ENCODE peak calls at places on chromosomes 3 and 15, in six cellular contexts. One of them, this sample, is unnamed. For H3K27me3, the result is how much of the 10 kb centered on the place peaks cover.

GRCh38 chr15:47644713-47645112 is 72.6 kb upstream of the SEMA6D start:
- DNase-seq in tibial artery: no peak
- DNase-seq in lower lobe of right lung: no peak
- DNase-seq in H9: no peak
- DNase-seq in HAP-1: no peak
- DNase-seq in brain microvascular endothelial cell: no peak
- DNase-seq in this sample: no peak

GRCh38 chr3:97347780-97348179 is 416.8 kb upstream of the ARL6 start:
- DNase-seq in tibial artery: no peak
- DNase-seq in lower lobe of right lung: no peak
- DNase-seq in H9: no peak
- DNase-seq in HAP-1: no peak
- DNase-seq in brain microvascular endothelial cell: no peak
- DNase-seq in this sample: no peak

GRCh38 chr3:119831022-119831421 is 49.1 kb downstream of the NR1I2 start:
- DNase-seq in tibial artery: no peak
- DNase-seq in lower lobe of right lung: no peak
- DNase-seq in H9: no peak
- DNase-seq in HAP-1: no peak
- DNase-seq in brain microvascular endothelial cell: no peak
- DNase-seq in this sample: no peak

GRCh38 chr3:17302774-17303173 is 418.0 kb downstream of the PLCL2 start:
- DNase-seq in tibial artery: no peak
- DNase-seq in lower lobe of right lung: no peak
- DNase-seq in H9: no peak
- DNase-seq in HAP-1: no peak
- DNase-seq in brain microvascular endothelial cell: no peak
- DNase-seq in this sample: no peak

GRCh38 chr3:51110586-51110985 is 274.5 kb upstream of the MANF start:
- DNase-seq in tibial artery: no peak
- DNase-seq in lower lobe of right lung: no peak
- DNase-seq in H9: no peak
- DNase-seq in HAP-1: no peak
- DNase-seq in brain microvascular endothelial cell: no peak
- DNase-seq in this sample: no peak

GRCh38 chr3:73602171-73602570 is 22.6 kb downstream of the PDZRN3 start:
- DNase-seq in tibial artery: no peak
- DNase-seq in lower lobe of right lung: no peak
- DNase-seq in H9: no peak
- DNase-seq in HAP-1: peak
- DNase-seq in brain microvascular endothelial cell: peak
- DNase-seq in this sample: no peak

GRCh38 chr15:96336643-96337353 is 6.3 kb downstream of the NR2F2 start:
- DNase-seq in tibial artery: peak
- DNase-seq in lower lobe of right lung: no peak
- DNase-seq in H9: no peak
- DNase-seq in HAP-1: no peak
- DNase-seq in brain microvascular endothelial cell: peak
- DNase-seq in this sample: no peak

GRCh38 chr15:48332642-48333034 is 1.4 kb downstream of the DUT start:
- DNase-seq in tibial artery: no peak
- DNase-seq in lower lobe of right lung: no peak
- DNase-seq in H9: no peak
- DNase-seq in HAP-1: no peak
- DNase-seq in brain microvascular endothelial cell: no peak
- DNase-seq in this sample: no peak

GRCh38 chr15:32838820-32839219 is 121.0 kb downstream of the GREM1 start:
- DNase-seq in tibial artery: no peak
- DNase-seq in lower lobe of right lung: no peak
- DNase-seq in H9: no peak
- DNase-seq in HAP-1: no peak
- DNase-seq in brain microvascular endothelial cell: peak
- DNase-seq in this sample: no peak

GRCh38 chr3:5017953-5018531 is 38.8 kb downstream of the BHLHE40 start:
- DNase-seq in tibial artery: peak
- DNase-seq in lower lobe of right lung: peak
- DNase-seq in H9: no peak
- DNase-seq in HAP-1: no peak
- DNase-seq in brain microvascular endothelial cell: no peak
- DNase-seq in this sample: peak

GRCh38 chr15:90400759-90401314 is 12.8 kb downstream of the IQGAP1 start:
- DNase-seq in tibial artery: peak
- DNase-seq in lower lobe of right lung: peak
- DNase-seq in H9: peak
- DNase-seq in HAP-1: peak
- DNase-seq in brain microvascular endothelial cell: peak
- DNase-seq in this sample: peak

GRCh38 chr3:195241592-195242355 is 29.2 kb downstream of the XXYLT1 start:
- DNase-seq in tibial artery: no peak
- DNase-seq in lower lobe of right lung: peak
- DNase-seq in H9: no peak
- DNase-seq in HAP-1: peak
- DNase-seq in brain microvascular endothelial cell: no peak
- DNase-seq in this sample: no peak

GRCh38 chr3:145333931-145334330 is 827.1 kb downstream of the PLOD2 start:
- DNase-seq in tibial artery: no peak
- DNase-seq in lower lobe of right lung: no peak
- DNase-seq in H9: peak
- DNase-seq in HAP-1: no peak
- DNase-seq in brain microvascular endothelial cell: no peak
- DNase-seq in this sample: no peak

GRCh38 chr15:45795487-45796069 is 160.7 kb downstream of the SQOR start:
- DNase-seq in tibial artery: no peak
- DNase-seq in lower lobe of right lung: no peak
- DNase-seq in H9: peak
- DNase-seq in HAP-1: peak
- DNase-seq in brain microvascular endothelial cell: peak
- DNase-seq in this sample: no peak

GRCh38 chr3:149534671-149535394 is 60.3 kb downstream of the TM4SF4 start:
- DNase-seq in tibial artery: no peak
- DNase-seq in lower lobe of right lung: no peak
- DNase-seq in H9: no peak
- DNase-seq in HAP-1: no peak
- DNase-seq in brain microvascular endothelial cell: peak
- DNase-seq in this sample: no peak

GRCh38 chr15:50227076-50227475 is 38.5 kb downstream of the HDC start:
- DNase-seq in tibial artery: no peak
- DNase-seq in lower lobe of right lung: no peak
- DNase-seq in H9: no peak
- DNase-seq in HAP-1: no peak
- DNase-seq in brain microvascular endothelial cell: peak
- DNase-seq in this sample: no peak

GRCh38 chr3:14890470-14890869 is 56.9 kb upstream of the NR2C2 start:
- DNase-seq in tibial artery: no peak
- DNase-seq in lower lobe of right lung: no peak
- DNase-seq in H9: no peak
- DNase-seq in HAP-1: no peak
- DNase-seq in brain microvascular endothelial cell: no peak
- DNase-seq in this sample: no peak

GRCh38 chr3:164806188-164806587 is 272.1 kb downstream of the SI start:
- DNase-seq in tibial artery: no peak
- DNase-seq in lower lobe of right lung: no peak
- DNase-seq in H9: no peak
- DNase-seq in HAP-1: no peak
- DNase-seq in brain microvascular endothelial cell: no peak
- DNase-seq in this sample: no peak

GRCh38 chr15:45704329-45705249 is 69.8 kb downstream of the SQOR start:
- DNase-seq in tibial artery: peak
- DNase-seq in lower lobe of right lung: no peak
- DNase-seq in H9: peak
- DNase-seq in HAP-1: no peak
- DNase-seq in brain microvascular endothelial cell: peak
- DNase-seq in this sample: peak

GRCh38 chr3:57179580-57180410 is 14.6 kb upstream of the IL17RD start:
- DNase-seq in tibial artery: no peak
- DNase-seq in lower lobe of right lung: no peak
- DNase-seq in H9: no peak
- DNase-seq in HAP-1: no peak
- DNase-seq in brain microvascular endothelial cell: no peak
- DNase-seq in this sample: no peak

GRCh38 chr3:185279582-185280138 is 25.8 kb upstream of the EHHADH start:
- DNase-seq in tibial artery: no peak
- DNase-seq in lower lobe of right lung: no peak
- DNase-seq in H9: no peak
- DNase-seq in HAP-1: no peak
- DNase-seq in brain microvascular endothelial cell: no peak
- DNase-seq in this sample: no peak

GRCh38 chr3:170961616-170962400 is 53.4 kb upstream of the EIF5A2 start:
- DNase-seq in tibial artery: no peak
- DNase-seq in lower lobe of right lung: no peak
- DNase-seq in H9: no peak
- DNase-seq in HAP-1: peak
- DNase-seq in brain microvascular endothelial cell: peak
- DNase-seq in this sample: no peak

GRCh38 chr3:67381667-67382272 is 272.6 kb downstream of the SUCLG2 start:
- DNase-seq in tibial artery: no peak
- DNase-seq in lower lobe of right lung: no peak
- DNase-seq in H9: no peak
- DNase-seq in HAP-1: peak
- DNase-seq in brain microvascular endothelial cell: peak
- DNase-seq in this sample: peak

GRCh38 chr3:127394031-127394430 is 106.2 kb upstream of the PRR20G start:
- DNase-seq in tibial artery: no peak
- DNase-seq in lower lobe of right lung: no peak
- DNase-seq in H9: no peak
- DNase-seq in HAP-1: no peak
- DNase-seq in brain microvascular endothelial cell: no peak
- DNase-seq in this sample: no peak

GRCh38 chr3:127390365-127391025 is 102.6 kb upstream of the PRR20G start:
- DNase-seq in tibial artery: no peak
- DNase-seq in lower lobe of right lung: no peak
- DNase-seq in H9: no peak
- DNase-seq in HAP-1: no peak
- DNase-seq in brain microvascular endothelial cell: no peak
- DNase-seq in this sample: no peak

GRCh38 chr3:127391436-127392145 is 103.7 kb upstream of the PRR20G start:
- DNase-seq in tibial artery: no peak
- DNase-seq in lower lobe of right lung: no peak
- DNase-seq in H9: peak
- DNase-seq in HAP-1: no peak
- DNase-seq in brain microvascular endothelial cell: no peak
- DNase-seq in this sample: no peak

GRCh38 chr3:127393131-127393820 is 105.4 kb upstream of the PRR20G start:
- DNase-seq in tibial artery: no peak
- DNase-seq in lower lobe of right lung: no peak
- DNase-seq in H9: no peak
- DNase-seq in HAP-1: no peak
- DNase-seq in brain microvascular endothelial cell: no peak
- DNase-seq in this sample: no peak

DNA sequence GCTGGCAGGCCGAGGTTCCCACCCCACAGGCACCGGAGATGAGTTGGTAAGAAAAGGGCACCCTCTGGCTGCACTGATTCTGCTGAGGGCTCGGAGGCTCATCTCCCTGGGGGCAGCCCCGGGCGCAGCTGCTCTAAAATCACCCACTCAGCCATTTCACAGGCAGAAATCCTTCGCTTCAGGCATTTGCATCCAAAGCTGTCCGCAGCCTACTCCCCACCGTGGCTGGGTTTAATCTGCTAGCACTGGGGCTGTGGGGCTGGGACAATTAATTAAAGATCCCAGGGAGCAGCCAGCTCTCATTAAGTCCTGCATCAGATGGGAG is 104.3 kb upstream of the PRR20G start:
- DNase-seq in tibial artery: no peak
- DNase-seq in lower lobe of right lung: peak
- DNase-seq in H9: no peak
- DNase-seq in HAP-1: no peak
- DNase-seq in brain microvascular endothelial cell: no peak
- DNase-seq in this sample: no peak
- H3K27me3 ChIP-seq in tibial artery: under half
- H3K27me3 ChIP-seq in lower lobe of right lung: under half
- H3K27me3 ChIP-seq in H9: under half
- H3K27me3 ChIP-seq in HAP-1: under half
- H3K27me3 ChIP-seq in brain microvascular endothelial cell: under half
- H3K27me3 ChIP-seq in this sample: under half

GRCh38 chr3:13877911-13878710 is 1.8 kb downstream of the WNT7A start:
- DNase-seq in tibial artery: no peak
- DNase-seq in lower lobe of right lung: no peak
- DNase-seq in H9: no peak
- DNase-seq in HAP-1: peak
- DNase-seq in brain microvascular endothelial cell: no peak
- DNase-seq in this sample: no peak

GRCh38 chr3:13879946-13880810 is at the start of gene WNT7A:
- DNase-seq in tibial artery: peak
- DNase-seq in lower lobe of right lung: no peak
- DNase-seq in H9: peak
- DNase-seq in HAP-1: peak
- DNase-seq in brain microvascular endothelial cell: no peak
- DNase-seq in this sample: peak

GRCh38 chr3:13878711-13879101 is 1.2 kb downstream of the WNT7A start:
- DNase-seq in tibial artery: no peak
- DNase-seq in lower lobe of right lung: no peak
- DNase-seq in H9: peak
- DNase-seq in HAP-1: peak
- DNase-seq in brain microvascular endothelial cell: no peak
- DNase-seq in this sample: no peak

GRCh38 chr3:13880811-13881156 is 913 bp upstream of the WNT7A start:
- DNase-seq in tibial artery: no peak
- DNase-seq in lower lobe of right lung: peak
- DNase-seq in H9: no peak
- DNase-seq in HAP-1: no peak
- DNase-seq in brain microvascular endothelial cell: no peak
- DNase-seq in this sample: no peak

GRCh38 chr3:13879102-13879945 is 547 bp downstream of the WNT7A start:
- DNase-seq in tibial artery: no peak
- DNase-seq in lower lobe of right lung: no peak
- DNase-seq in H9: peak
- DNase-seq in HAP-1: no peak
- DNase-seq in brain microvascular endothelial cell: no peak
- DNase-seq in this sample: peak
- H3K27me3 ChIP-seq in tibial artery: under half
- H3K27me3 ChIP-seq in lower lobe of right lung: half or more
- H3K27me3 ChIP-seq in H9: half or more
- H3K27me3 ChIP-seq in HAP-1: half or more
- H3K27me3 ChIP-seq in brain microvascular endothelial cell: under half
- H3K27me3 ChIP-seq in this sample: under half

GRCh38 chr15:77676569-77677375 is 44.1 kb upstream of the LINGO1 start:
- DNase-seq in tibial artery: no peak
- DNase-seq in lower lobe of right lung: no peak
- DNase-seq in H9: no peak
- DNase-seq in HAP-1: no peak
- DNase-seq in brain microvascular endothelial cell: no peak
- DNase-seq in this sample: no peak
- H3K27me3 ChIP-seq in tibial artery: under half
- H3K27me3 ChIP-seq in lower lobe of right lung: under half
- H3K27me3 ChIP-seq in H9: under half
- H3K27me3 ChIP-seq in HAP-1: under half
- H3K27me3 ChIP-seq in brain microvascular endothelial cell: under half
- H3K27me3 ChIP-seq in this sample: under half

DNA sequence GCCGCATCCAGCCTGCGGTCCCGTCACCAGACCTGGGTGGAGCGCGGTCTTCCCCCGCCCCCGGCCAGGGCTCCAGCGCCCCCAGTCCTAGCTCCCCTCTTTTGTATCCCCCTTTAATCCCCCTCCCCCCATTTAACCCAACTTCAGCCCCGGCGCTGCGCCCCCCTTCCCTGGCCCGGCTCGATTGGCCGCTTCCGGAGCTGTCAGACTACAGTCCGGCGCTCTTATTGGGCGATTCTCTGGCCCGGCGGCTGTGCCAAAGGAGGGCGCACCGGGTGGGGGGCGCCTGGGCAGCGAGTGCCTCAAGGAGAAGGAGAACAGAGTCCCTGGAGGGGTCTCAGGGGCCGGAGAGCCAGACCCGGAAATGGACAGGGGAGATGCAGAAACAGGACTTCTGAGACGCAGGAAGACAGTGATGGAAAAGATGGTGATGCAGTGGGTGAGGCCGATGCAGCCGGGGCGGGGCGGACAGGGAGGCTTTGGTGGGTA is 1.1 kb upstream of the ADCY5 start:
- DNase-seq in tibial artery: no peak
- DNase-seq in lower lobe of right lung: no peak
- DNase-seq in H9: peak
- DNase-seq in HAP-1: peak
- DNase-seq in brain microvascular endothelial cell: no peak
- DNase-seq in this sample: no peak
- H3K27me3 ChIP-seq in tibial artery: under half
- H3K27me3 ChIP-seq in lower lobe of right lung: half or more
- H3K27me3 ChIP-seq in H9: under half
- H3K27me3 ChIP-seq in HAP-1: under half
- H3K27me3 ChIP-seq in brain microvascular endothelial cell: under half
- H3K27me3 ChIP-seq in this sample: half or more

This sample was measured in CD4-positive, alpha-beta T cell.